ENCODE peak calls at places on chromosomes 1 and 21, in six cellular contexts. Y is LHCN-M2, N is NCI-H1105, O is SJSA1, K is HuH-7.5, W is pulmonary artery endothelial cell. Q is an unnamed sample.

GRCh38 chr1:29644812-29645211 is 408.5 kb downstream of the PTPRU start:
- DNase-seq in Y (no peak), N (no peak), O (no peak), K (no peak), W (no peak), Q (no peak)

GRCh38 chr1:182716740-182717720 is 32.6 kb upstream of the RGS8 start:
- DNase-seq in Y (no peak), N (no peak), O (no peak), K (no peak), W (no peak), Q (no peak)

GRCh38 chr21:31343680-31344480 is at the start of gene TIAM1:
- DNase-seq in Y (peak), N (no peak), O (peak), K (no peak), W (no peak), Q (no peak)

GRCh38 chr1:162632234-162632666 is at the start of gene DDR2:
- DNase-seq in Y (peak), N (no peak), O (peak), K (no peak), W (no peak), Q (no peak)

GRCh38 chr1:118949317-118949716 is 38.8 kb downstream of the TBX15 start:
- DNase-seq in Y (peak), N (no peak), O (peak), K (no peak), W (no peak), Q (no peak)

GRCh38 chr1:145759713-145760112 is 40.4 kb downstream of the CD160 start:
- DNase-seq in Y (no peak), N (no peak), O (no peak), K (no peak), W (no peak), Q (no peak)

GRCh38 chr21:14259669-14260458 is 43.9 kb downstream of the RBM11 start:
- DNase-seq in Y (peak), N (peak), O (peak), K (peak), W (peak), Q (peak)

GRCh38 chr21:45985471-45986315 is 4.1 kb downstream of the COL6A1 start:
- DNase-seq in Y (no peak), N (no peak), O (no peak), K (no peak), W (no peak), Q (no peak)

GRCh38 chr1:169271094-169271493 is 96.5 kb downstream of the NME7 start:
- DNase-seq in Y (no peak), N (no peak), O (no peak), K (no peak), W (no peak), Q (no peak)

GRCh38 chr1:201404016-201404598 is 5.0 kb upstream of the LAD1 start:
- DNase-seq in Y (no peak), N (no peak), O (no peak), K (no peak), W (no peak), Q (no peak)

GRCh38 chr1:59505596-59506028 is 208.7 kb downstream of the FGGY start:
- DNase-seq in Y (peak), N (peak), O (no peak), K (no peak), W (no peak), Q (no peak)

GRCh38 chr21:38773108-38774061 is 32.3 kb upstream of the ETS2 start:
- DNase-seq in Y (peak), N (no peak), O (peak), K (no peak), W (peak), Q (no peak)

GRCh38 chr1:220652995-220653394 is 37.2 kb upstream of the C1orf115 start:
- DNase-seq in Y (no peak), N (no peak), O (no peak), K (no peak), W (no peak), Q (no peak)

GRCh38 chr1:147717051-147717705 is 43.2 kb downstream of the GJA5 start:
- DNase-seq in Y (no peak), N (peak), O (no peak), K (peak), W (no peak), Q (no peak)

GRCh38 chr1:115717541-115717940 is 51.0 kb downstream of the CASQ2 start:
- DNase-seq in Y (peak), N (peak), O (peak), K (no peak), W (no peak), Q (no peak)

GRCh38 chr1:147236959-147237791 is 5.3 kb upstream of the CHD1L start:
- DNase-seq in Y (peak), N (no peak), O (no peak), K (no peak), W (no peak), Q (no peak)

GRCh38 chr1:30895382-30895941 is 13.1 kb downstream of the SDC3 start:
- DNase-seq in Y (no peak), N (no peak), O (no peak), K (no peak), W (no peak), Q (no peak)

GRCh38 chr1:52601519-52601918 is 652 bp upstream of the GPX7 start:
- DNase-seq in Y (no peak), N (no peak), O (no peak), K (no peak), W (no peak), Q (no peak)

GRCh38 chr1:227869281-227869842 is 53.9 kb downstream of the PRSS38 start:
- DNase-seq in Y (peak), N (no peak), O (no peak), K (no peak), W (no peak), Q (no peak)

GRCh38 chr1:230713915-230714764 is at the start of gene AGT:
- DNase-seq in Y (peak), N (no peak), O (no peak), K (peak), W (no peak), Q (peak)

GRCh38 chr1:18354657-18355056 is 126.1 kb upstream of the KLHDC7A start:
- DNase-seq in Y (no peak), N (peak), O (no peak), K (no peak), W (no peak), Q (no peak)

GRCh38 chr1:207633226-207633625 is 11.7 kb upstream of the CR1L start:
- DNase-seq in Y (no peak), N (no peak), O (no peak), K (no peak), W (no peak), Q (no peak)

GRCh38 chr1:2415801-2416208 is 3.4 kb upstream of the PEX10 start:
- DNase-seq in Y (no peak), N (no peak), O (no peak), K (no peak), W (no peak), Q (no peak)

GRCh38 chr1:38284953-38285352 is 238.4 kb upstream of the POU3F1 start:
- DNase-seq in Y (no peak), N (no peak), O (no peak), K (no peak), W (no peak), Q (no peak)

GRCh38 chr1:43936470-43937151 is 3.0 kb downstream of the ARTN start:
- DNase-seq in Y (no peak), N (peak), O (no peak), K (peak), W (no peak), Q (no peak)

GRCh38 chr1:91763252-91763651 is 122.7 kb downstream of the TGFBR3 start:
- DNase-seq in Y (no peak), N (no peak), O (no peak), K (no peak), W (no peak), Q (no peak)

GRCh38 chr1:226154593-226154992 is 31.9 kb downstream of the ACBD3 start:
- DNase-seq in Y (no peak), N (no peak), O (no peak), K (no peak), W (no peak), Q (no peak)

Q was measured in cerebellar nuclear complex.